ENCODE peak calls at places on chromosomes 4 and X, in ten cellular contexts. H is A549, B is cardiac fibroblast, S is nephron progenitor cell, F is OCI-LY7, C is WTC11, O is left ventricle myocardium inferior, P is kidney epithelial cell, T is activated B cell treated with CpG ODN at 0.5 μM for 24 hours, U is Peyer's patch. Q is an unnamed sample.

GRCh38 chr4:24991015-24991414 is 39.7 kb downstream of the LGI2 start:
- DNase-seq in H (no peak), C (no peak), F (no peak), T (no peak), O (no peak), B (peak; percentile 77), U (no peak), P (no peak), S (no peak), Q (no peak)

GRCh38 chr4:88999392-88999791 is 57.6 kb downstream of the FAM13A start:
- DNase-seq in H (no peak), C (no peak), S (no peak), U (no peak), O (no peak), B (no peak), F (no peak), T (no peak), P (no peak), Q (no peak)

GRCh38 chr4:94575652-94576051 is 123.9 kb downstream of the PDLIM5 start:
- DNase-seq in P (no peak), O (no peak), H (no peak), B (no peak), F (no peak), S (peak; percentile 8), U (no peak), T (no peak), C (no peak), Q (no peak)

GRCh38 chr4:52659016-52659721 is at the start of gene USP46:
- DNase-seq in C (peak; percentile 68), P (no peak), B (peak; percentile 70), S (peak; percentile 80), H (peak; percentile 43), U (peak; percentile 89), T (peak; percentile 62), O (peak; percentile 87), F (peak; percentile 72), Q (peak; percentile 47)

GRCh38 chr4:54632537-54632936 is 25.2 kb upstream of the KIT start:
- DNase-seq in F (no peak), C (peak; percentile 32), O (no peak), U (no peak), S (no peak), P (no peak), H (no peak), B (no peak), T (no peak), Q (no peak)

GRCh38 chrX:38760883-38761282 is 40.4 kb upstream of the MID1IP1 start:
- DNase-seq in F (no peak), S (no peak), T (no peak), H (no peak), B (no peak), P (no peak), C (no peak), O (no peak), U (no peak), Q (no peak)

GRCh38 chrX:132631579-132632232 is 142.9 kb upstream of the MBNL3 start:
- DNase-seq in U (no peak), S (peak; percentile 7), T (no peak), O (no peak), C (no peak), H (peak; percentile 13), B (peak; percentile 49), P (no peak), F (peak; percentile 14), Q (no peak)

GRCh38 chr4:57020467-57021101 is 41.9 kb downstream of the POLR2B start:
- DNase-seq in O (no peak), T (no peak), B (peak; percentile 91), C (no peak), U (no peak), S (no peak), P (peak; percentile 54), H (no peak), F (no peak), Q (no peak)

GRCh38 chrX:148555101-148555500 is 54.7 kb downstream of the AFF2 start:
- DNase-seq in P (no peak), B (no peak), H (no peak), C (no peak), O (no peak), T (no peak), U (no peak), S (no peak), F (no peak), Q (no peak)

GRCh38 chr4:104500452-104500851 is 5.8 kb upstream of the CXXC4 start:
- DNase-seq in P (no peak), O (peak; percentile 18), T (no peak), F (no peak), S (no peak), C (no peak), H (no peak), B (no peak), U (peak; percentile 47), Q (no peak)

DNA sequence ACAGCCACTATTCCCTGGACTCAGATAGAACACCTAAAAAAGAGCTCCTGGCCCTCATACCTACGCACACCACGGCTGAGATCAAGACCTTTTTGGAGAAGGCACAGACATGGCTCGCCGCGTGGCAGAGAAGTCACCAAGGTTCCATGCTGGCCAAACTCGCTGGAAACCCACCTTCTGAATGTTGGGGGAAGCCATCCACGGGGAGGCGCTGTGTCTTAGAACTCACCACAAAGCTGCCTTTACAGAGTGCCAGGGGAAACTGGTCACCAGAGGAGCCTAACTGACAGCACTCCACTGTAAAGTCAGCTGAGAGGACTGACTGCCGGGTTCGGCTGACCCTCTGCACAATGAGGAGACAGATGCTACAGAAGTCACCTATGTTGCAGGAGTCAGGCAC is 97.9 kb downstream of the NEUROG2 start:
- DNase-seq in T (no peak), C (peak; percentile 80), B (no peak), F (no peak), O (no peak), S (no peak), U (no peak), H (no peak), P (no peak), Q (no peak)
- TF ChIP-seq CTCF in T (no peak), C (no peak), B (no peak), F (peak; percentile 32), O (no peak), S (no peak), U (no peak), H (no peak), P (no peak), Q (no peak)

GRCh38 chrX:136171420-136171819 is 24.1 kb downstream of the FHL1 start:
- DNase-seq in T (no peak), O (no peak), P (no peak), H (no peak), C (no peak), S (no peak), U (no peak), F (no peak), B (no peak), Q (no peak)

GRCh38 chrX:136168929-136169735 is 21.8 kb downstream of the FHL1 start:
- DNase-seq in O (peak; percentile 33), U (no peak), B (peak; percentile 81), C (peak; percentile 33), T (no peak), P (peak; percentile 61), H (no peak), F (no peak), S (peak; percentile 41), Q (no peak)

GRCh38 chrX:136166221-136166855 is 19.0 kb downstream of the FHL1 start:
- DNase-seq in B (peak; percentile 61), C (no peak), O (no peak), P (no peak), S (no peak), F (peak; percentile 3), U (no peak), H (no peak), T (no peak), Q (no peak)

GRCh38 chrX:136170109-136170800 is 22.9 kb downstream of the FHL1 start:
- DNase-seq in O (peak; percentile 24), S (no peak), U (no peak), F (no peak), C (no peak), H (no peak), P (no peak), B (peak; percentile 55), T (no peak), Q (no peak)
- TF ChIP-seq CTCF in O (peak; percentile 58), S (no peak), U (peak; percentile 48), F (no peak), C (no peak), H (no peak), P (no peak), B (peak; percentile 29), T (no peak), Q (no peak)

DNA sequence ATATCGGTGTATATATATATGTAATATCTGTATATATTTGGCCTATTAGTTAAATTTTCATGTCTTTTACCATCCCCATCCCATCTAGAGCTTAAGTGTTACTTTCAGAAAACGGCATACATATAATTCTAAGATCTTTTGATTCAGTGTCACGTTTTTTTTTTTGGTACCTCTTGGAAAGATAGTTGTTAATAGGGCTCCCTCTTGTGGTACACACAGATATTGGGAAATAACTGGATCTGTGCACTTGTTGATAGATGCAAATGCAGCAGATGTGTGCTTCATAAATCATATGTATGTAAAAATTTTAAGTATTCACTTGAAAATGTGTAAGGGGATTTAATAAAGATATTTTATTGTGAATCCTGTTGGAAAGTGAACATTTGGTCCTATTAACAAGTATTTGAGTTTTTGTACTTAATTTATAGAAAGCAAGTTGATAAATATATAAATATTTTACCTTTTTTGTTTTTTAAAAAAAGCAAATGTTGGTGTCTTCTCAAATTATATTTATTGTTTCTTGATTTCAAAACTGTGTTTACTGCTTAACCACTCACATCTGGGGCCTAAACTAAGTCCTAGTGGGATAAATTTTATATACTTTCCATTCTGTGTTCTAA is 74.7 kb downstream of the PAQR3 start:
- DNase-seq in H (peak; percentile 18), O (no peak), T (no peak), S (peak; percentile 23), C (no peak), U (no peak), B (peak; percentile 90), F (peak; percentile 86), P (peak; percentile 43), Q (no peak)
- TF ChIP-seq CTCF in H (peak; percentile 73), O (peak; percentile 87), T (peak; percentile 25), S (peak; percentile 81), C (peak; percentile 53), U (peak; percentile 85), B (peak; percentile 57), F (peak; percentile 96), P (peak; percentile 62), Q (peak; percentile 85)

GRCh38 chrX:34624416-34624815 is 32.7 kb downstream of the TMEM47 start:
- DNase-seq in O (no peak), H (no peak), P (no peak), F (no peak), U (no peak), S (no peak), B (no peak), C (no peak), T (no peak), Q (no peak)
- TF ChIP-seq CTCF in O (no peak), H (no peak), P (no peak), F (no peak), U (no peak), S (no peak), B (no peak), C (no peak), T (no peak), Q (no peak)

Q was measured in CD14-positive monocyte.